ENCODE peak calls at places on chromosomes 2 and 18, in eight cellular contexts. P, X, R, T, C, Z, O and N are unnamed samples.
A peak's percentile ranks its signal among the peaks of the same experiment; 100 is the strongest.

GRCh38 chr18:62550746-62551145 is 27.9 kb downstream of the ZCCHC2 start:
- DNase-seq in P (no peak), X (no peak), R (peak; percentile 62), T (no peak), C (no peak), Z (no peak), O (no peak), N (no peak)

GRCh38 chr2:144083211-144083610 is 436.7 kb downstream of the ZEB2 start:
- DNase-seq in P (no peak), X (no peak), R (no peak), T (no peak), C (no peak), Z (peak; percentile 36), O (peak; percentile 44), N (no peak)

GRCh38 chr2:225457462-225457861 is 58.0 kb downstream of the NYAP2 start:
- DNase-seq in P (no peak), X (no peak), R (no peak), T (no peak), C (no peak), Z (peak; percentile 8), O (no peak), N (no peak)

GRCh38 chr2:217943379-217944321 is 59.1 kb downstream of the TNS1 start:
- DNase-seq in P (peak; percentile 12), X (no peak), R (peak; percentile 89), T (peak; percentile 72), C (no peak), Z (peak; percentile 71), O (no peak), N (no peak)

GRCh38 chr18:21291106-21291505 is 49.1 kb downstream of the GREB1L start:
- DNase-seq in P (peak; percentile 6), X (no peak), R (no peak), T (peak; percentile 72), C (no peak), Z (no peak), O (no peak), N (no peak)

GRCh38 chr2:127182626-127183458 is 37.3 kb downstream of the CYP27C1 start:
- DNase-seq in P (no peak), X (no peak), R (peak; percentile 40), T (no peak), C (no peak), Z (no peak), O (no peak), N (no peak)

GRCh38 chr2:10501521-10501961 is 53.4 kb upstream of the ODC1 start:
- DNase-seq in P (no peak), X (no peak), R (no peak), T (no peak), C (no peak), Z (no peak), O (no peak), N (no peak)

GRCh38 chr2:45851576-45852304 is 200.3 kb downstream of the PRKCE start:
- DNase-seq in P (peak; percentile 83), X (no peak), R (no peak), T (peak; percentile 9), C (no peak), Z (peak; percentile 52), O (no peak), N (no peak)

GRCh38 chr2:36692078-36692477 is 4.4 kb upstream of the VIT start:
- DNase-seq in P (no peak), X (no peak), R (no peak), T (no peak), C (no peak), Z (no peak), O (no peak), N (no peak)

GRCh38 chr18:12991839-12992216 is 666 bp downstream of the CEP192 start:
- DNase-seq in P (no peak), X (no peak), R (no peak), T (no peak), C (no peak), Z (peak; percentile 40), O (no peak), N (no peak)

GRCh38 chr2:88196490-88197087 is 26.4 kb downstream of the THNSL2 start:
- DNase-seq in P (no peak), X (no peak), R (no peak), T (no peak), C (no peak), Z (no peak), O (peak; percentile 9), N (no peak)

GRCh38 chr2:27376866-27377617 is 3.5 kb downstream of the ZNF513 start:
- DNase-seq in P (no peak), X (no peak), R (no peak), T (no peak), C (no peak), Z (no peak), O (no peak), N (no peak)

GRCh38 chr2:145751155-145751554 is 1231.2 kb upstream of the ZEB2 start:
- DNase-seq in P (no peak), X (no peak), R (no peak), T (no peak), C (no peak), Z (peak; percentile 49), O (no peak), N (no peak)